ENCODE peak calls at places on chromosome 22, in five cellular contexts. P, G, E, W and B are unnamed samples.

GRCh38 chr22:19993926-19994325 is 22.7 kb downstream of the ARVCF start:
- DNase-seq in P (no peak), E (no peak), W (no peak), G (no peak), B (no peak)

GRCh38 chr22:21020802-21021429 is 6.0 kb downstream of the P2RX6 start:
- DNase-seq in G (no peak), E (no peak), W (no peak), P (peak), B (peak)

GRCh38 chr22:24525416-24526037 is 29.4 kb downstream of the GUCD1 start:
- DNase-seq in W (peak), E (peak), G (peak), P (peak), B (peak)

GRCh38 chr22:49535126-49535525 is 292.5 kb downstream of the BRD1 start:
- DNase-seq in E (no peak), G (no peak), W (no peak), P (no peak), B (no peak)

GRCh38 chr22:43262990-43263644 is 76.2 kb upstream of the TTLL12 start:
- DNase-seq in G (no peak), P (no peak), W (no peak), E (no peak), B (no peak)

GRCh38 chr22:38696606-38697005 is 4.1 kb downstream of the JOSD1 start:
- DNase-seq in G (peak), P (no peak), W (peak), E (peak), B (no peak)

GRCh38 chr22:30044369-30044768 is 35.9 kb upstream of the HORMAD2 start:
- DNase-seq in W (peak), P (no peak), E (peak), G (peak), B (no peak)

GRCh38 chr22:49307870-49308269 is 519.8 kb downstream of the BRD1 start:
- DNase-seq in W (no peak), P (no peak), G (no peak), E (no peak), B (no peak)

GRCh38 chr22:35977136-35977535 is 51.5 kb downstream of the RBFOX2 start:
- DNase-seq in E (no peak), W (peak), P (no peak), G (no peak), B (no peak)

GRCh38 chr22:40385041-40385782 is 14.8 kb downstream of the SGSM3 start:
- DNase-seq in G (no peak), W (no peak), E (no peak), P (no peak), B (peak)

GRCh38 chr22:49724030-49724892 is 103.4 kb downstream of the BRD1 start:
- DNase-seq in W (no peak), E (no peak), G (no peak), P (no peak), B (peak)

GRCh38 chr22:24304067-24304675 is 33.5 kb downstream of the SPECC1L start:
- DNase-seq in W (no peak), G (no peak), E (no peak), P (no peak), B (no peak)

GRCh38 chr22:43014062-43014875 is 680 bp downstream of the PACSIN2 start:
- DNase-seq in E (peak), P (peak), W (peak), G (no peak), B (peak)

GRCh38 chr22:31952094-31952401 is 7.7 kb downstream of the YWHAH start:
- DNase-seq in P (no peak), E (peak), W (peak), G (no peak), B (no peak)
- TF ChIP-seq CTCF in P (peak), E (no peak), W (no peak), G (no peak), B (peak)

DNA sequence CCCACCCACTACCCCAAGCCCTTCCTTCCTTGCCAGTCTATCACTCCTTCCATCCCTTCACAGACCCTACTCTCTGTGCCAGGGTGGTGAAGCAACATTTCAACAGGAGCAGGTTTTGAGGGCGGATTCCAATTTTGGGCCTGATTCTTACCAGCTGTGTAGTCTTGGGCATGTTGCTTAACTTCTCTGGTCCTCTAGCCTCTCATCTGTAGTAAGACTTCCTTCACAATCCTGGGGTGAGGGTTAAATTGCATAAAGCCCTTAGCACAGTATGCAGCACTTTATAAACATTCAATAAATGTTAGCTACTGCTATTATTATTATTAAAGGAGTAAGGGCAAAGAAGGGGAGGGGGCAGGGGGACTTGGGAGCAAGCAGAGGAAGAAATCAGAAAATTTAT is 5.0 kb upstream of the RNF185 start:
- DNase-seq in E (no peak), G (no peak), P (no peak), W (no peak), B (no peak)
- H3K4me2 ChIP-seq in E (no peak), G (no peak), P (no peak), W (peak), B (no peak)

DNA sequence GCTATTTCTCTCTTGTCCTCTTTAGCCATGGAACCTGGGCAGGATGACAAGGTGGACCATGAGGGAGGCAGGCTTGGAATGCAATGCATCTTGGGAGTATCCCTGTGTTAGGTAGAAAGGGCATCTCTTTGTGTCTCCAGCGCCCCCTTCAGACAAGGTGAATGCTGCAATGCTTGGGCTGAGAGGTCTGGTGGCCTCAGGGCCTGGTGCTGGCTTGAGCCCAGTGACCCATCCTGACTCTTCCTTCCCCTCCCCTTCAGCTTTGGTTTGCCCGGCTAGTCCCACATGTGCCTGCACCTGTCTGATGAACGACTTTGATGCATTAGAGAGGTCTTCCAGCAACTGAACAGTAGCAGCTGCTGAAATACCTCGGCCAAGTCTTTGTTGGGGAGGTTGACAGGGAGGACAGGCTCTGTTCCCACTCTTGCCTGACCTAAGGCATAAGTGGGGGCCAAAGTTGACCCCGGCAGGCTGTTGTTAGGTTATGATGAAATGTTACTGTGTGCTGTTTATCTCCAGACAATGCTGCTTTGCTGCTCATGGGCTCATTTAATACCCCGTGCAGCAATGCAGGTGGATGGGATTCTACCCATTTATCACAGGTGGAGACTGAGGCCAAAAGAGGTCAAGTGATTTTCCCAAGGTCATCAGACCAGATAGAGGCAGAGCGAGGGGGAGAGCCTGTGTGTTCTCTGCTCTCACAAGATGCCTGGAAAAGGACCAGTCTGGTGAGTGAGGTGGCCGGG is 22.5 kb downstream of the MYO18B start:
- DNase-seq in P (peak), W (no peak), E (no peak), G (no peak), B (no peak)
- TF ChIP-seq CTCF in P (peak), W (no peak), E (no peak), G (no peak), B (no peak)

GRCh38 chr22:27629908-27630733 is 171.4 kb downstream of the MN1 start:
- DNase-seq in W (no peak), G (no peak), P (no peak), E (no peak), B (no peak)
- H3K4me2 ChIP-seq in W (no peak), G (no peak), P (peak), E (no peak), B (no peak)

GRCh38 chr22:45295492-45295891 is 10.7 kb downstream of the UPK3A start:
- DNase-seq in W (no peak), G (no peak), E (no peak), P (no peak), B (no peak)

GRCh38 chr22:45294030-45294429 is 9.3 kb downstream of the UPK3A start:
- DNase-seq in W (no peak), P (no peak), E (no peak), G (no peak), B (no peak)

GRCh38 chr22:45292675-45293402 is 8.1 kb downstream of the UPK3A start:
- DNase-seq in P (no peak), G (no peak), W (no peak), E (no peak), B (no peak)

GRCh38 chr22:45298934-45299505 is 10.7 kb upstream of the FAM118A start:
- DNase-seq in E (no peak), G (no peak), W (no peak), P (peak), B (no peak)

GRCh38 chr22:45296628-45297297 is 12.0 kb downstream of the UPK3A start:
- DNase-seq in P (no peak), W (no peak), E (no peak), G (no peak), B (peak)
- TF ChIP-seq CTCF in P (no peak), W (no peak), E (no peak), G (no peak), B (no peak)

GRCh38 chr22:23215294-23216204 is 35.2 kb downstream of the BCR start:
- DNase-seq in W (peak), G (peak), E (peak), P (no peak), B (no peak)
- H3K4me2 ChIP-seq in W (peak), G (peak), E (peak), P (no peak), B (peak)

DNA sequence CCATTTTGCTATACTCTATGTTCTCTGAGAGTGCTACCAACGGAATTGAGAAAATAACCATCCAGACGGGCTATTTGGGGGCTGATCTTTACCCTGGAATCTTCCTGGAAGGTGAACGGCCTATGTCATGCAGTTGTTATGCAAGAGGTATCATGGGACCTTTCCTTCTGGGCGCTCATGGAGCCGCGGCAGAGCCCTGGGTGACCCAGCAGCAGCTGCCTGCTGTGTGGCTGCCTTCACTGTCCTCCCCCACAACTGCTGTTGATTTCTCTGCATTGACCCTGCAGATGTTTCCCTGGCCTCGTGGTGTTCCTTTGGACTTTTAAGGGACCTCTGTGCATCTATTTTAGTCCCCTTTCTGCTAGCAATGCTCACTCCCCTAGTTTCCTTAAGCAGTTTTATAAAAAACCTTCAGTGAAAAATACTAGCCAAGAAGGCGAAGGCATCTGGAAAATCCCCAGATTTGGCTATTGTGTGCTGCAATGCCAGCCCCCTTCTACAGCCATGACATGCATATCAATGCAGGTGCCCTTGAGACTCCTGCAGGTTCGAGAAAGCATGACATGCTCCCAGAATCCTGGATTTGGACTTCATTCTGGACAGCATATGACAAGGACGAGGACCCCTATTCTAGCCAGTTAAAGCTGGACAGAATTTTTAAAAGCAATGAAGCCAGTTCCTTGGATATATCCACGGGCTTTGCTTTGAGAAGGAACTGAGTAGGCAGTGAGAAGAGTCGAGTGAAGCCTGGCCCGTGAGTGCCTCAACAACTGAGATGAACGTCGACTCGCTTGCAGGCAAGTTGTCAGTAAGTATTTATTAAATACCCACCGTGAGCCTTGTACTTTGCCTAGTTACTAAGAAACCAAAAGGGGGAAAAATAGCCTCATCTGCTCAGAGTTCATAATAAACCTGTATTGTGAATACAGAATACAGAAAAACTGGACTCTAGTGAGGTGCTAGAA is at the start of gene SLC25A18:
- DNase-seq in G (no peak), P (peak), E (no peak), W (peak), B (no peak)
- TF ChIP-seq CTCF in G (no peak), P (peak), E (no peak), W (no peak), B (peak)

GRCh38 chr22:28414017-28414416 is 265.6 kb downstream of the TTC28 start:
- DNase-seq in E (peak), W (peak), P (no peak), G (no peak), B (no peak)
- H3K4me2 ChIP-seq in E (no peak), W (no peak), P (no peak), G (no peak), B (no peak)

GRCh38 chr22:22380098-22381030 is 128.2 kb downstream of the ZNF280B start:
- DNase-seq in E (no peak), P (peak), W (no peak), G (no peak), B (peak)
- TF ChIP-seq CTCF in E (no peak), P (peak), W (no peak), G (no peak), B (peak)